ENCODE peak calls at places on chromosomes 5 and 9, in eight cellular contexts. One of them, this sample, is unnamed.

GRCh38 chr9:26748449-26749058 is 144.0 kb downstream of the CAAP1 start:
- DNase-seq in stimulated activated CD4-positive, alpha-beta T cell treated with anti-CD3 and anti-CD28 coated beads, TNF-alpha, amount 100 ng/mL, for 4 hours: no peak
- DNase-seq in GDM1: no peak
- DNase-seq in mesendoderm: no peak
- DNase-seq in iris pigment epithelial cell: no peak
- DNase-seq in AG09319: no peak
- DNase-seq in NCI-H2029: no peak
- DNase-seq in activated CD8-positive, alpha-beta memory T cell treated with anti-CD3 and anti-CD28 coated beads for 48 hours: no peak
- DNase-seq in this sample: no peak

GRCh38 chr9:33813712-33814641 is 3.0 kb upstream of the UBE2R2 start:
- DNase-seq in AG09319: no peak
- DNase-seq in iris pigment epithelial cell: peak; percentile 78
- DNase-seq in GDM1: no peak
- DNase-seq in NCI-H2029: peak; percentile 49
- DNase-seq in activated CD8-positive, alpha-beta memory T cell treated with anti-CD3 and anti-CD28 coated beads for 48 hours: no peak
- DNase-seq in stimulated activated CD4-positive, alpha-beta T cell treated with anti-CD3 and anti-CD28 coated beads, TNF-alpha, amount 100 ng/mL, for 4 hours: no peak
- DNase-seq in mesendoderm: peak; percentile 31
- DNase-seq in this sample: no peak

GRCh38 chr5:73120222-73121108 is at the start of gene TMEM171:
- DNase-seq in AG09319: peak; percentile 2
- DNase-seq in NCI-H2029: peak; percentile 34
- DNase-seq in stimulated activated CD4-positive, alpha-beta T cell treated with anti-CD3 and anti-CD28 coated beads, TNF-alpha, amount 100 ng/mL, for 4 hours: no peak
- DNase-seq in activated CD8-positive, alpha-beta memory T cell treated with anti-CD3 and anti-CD28 coated beads for 48 hours: no peak
- DNase-seq in iris pigment epithelial cell: peak; percentile 39
- DNase-seq in GDM1: no peak
- DNase-seq in mesendoderm: peak; percentile 66
- DNase-seq in this sample: no peak

GRCh38 chr5:72633649-72634048 is 126.4 kb upstream of the ZNF366 start:
- DNase-seq in stimulated activated CD4-positive, alpha-beta T cell treated with anti-CD3 and anti-CD28 coated beads, TNF-alpha, amount 100 ng/mL, for 4 hours: no peak
- DNase-seq in activated CD8-positive, alpha-beta memory T cell treated with anti-CD3 and anti-CD28 coated beads for 48 hours: no peak
- DNase-seq in GDM1: no peak
- DNase-seq in AG09319: no peak
- DNase-seq in mesendoderm: no peak
- DNase-seq in iris pigment epithelial cell: peak; percentile 33
- DNase-seq in NCI-H2029: no peak
- DNase-seq in this sample: no peak

GRCh38 chr9:7008411-7008810 is 250.6 kb downstream of the KDM4C start:
- DNase-seq in iris pigment epithelial cell: no peak
- DNase-seq in mesendoderm: no peak
- DNase-seq in GDM1: no peak
- DNase-seq in NCI-H2029: no peak
- DNase-seq in AG09319: no peak
- DNase-seq in stimulated activated CD4-positive, alpha-beta T cell treated with anti-CD3 and anti-CD28 coated beads, TNF-alpha, amount 100 ng/mL, for 4 hours: no peak
- DNase-seq in activated CD8-positive, alpha-beta memory T cell treated with anti-CD3 and anti-CD28 coated beads for 48 hours: no peak
- DNase-seq in this sample: no peak

GRCh38 chr9:132638240-132638639 is 31.5 kb downstream of the DDX31 start:
- DNase-seq in NCI-H2029: no peak
- DNase-seq in AG09319: peak; percentile 10
- DNase-seq in activated CD8-positive, alpha-beta memory T cell treated with anti-CD3 and anti-CD28 coated beads for 48 hours: no peak
- DNase-seq in mesendoderm: no peak
- DNase-seq in GDM1: no peak
- DNase-seq in iris pigment epithelial cell: peak; percentile 68
- DNase-seq in stimulated activated CD4-positive, alpha-beta T cell treated with anti-CD3 and anti-CD28 coated beads, TNF-alpha, amount 100 ng/mL, for 4 hours: no peak
- DNase-seq in this sample: no peak

GRCh38 chr5:102531506-102531905 is 32.7 kb upstream of the SLCO6A1 start:
- DNase-seq in activated CD8-positive, alpha-beta memory T cell treated with anti-CD3 and anti-CD28 coated beads for 48 hours: no peak
- DNase-seq in NCI-H2029: no peak
- DNase-seq in stimulated activated CD4-positive, alpha-beta T cell treated with anti-CD3 and anti-CD28 coated beads, TNF-alpha, amount 100 ng/mL, for 4 hours: no peak
- DNase-seq in GDM1: no peak
- DNase-seq in mesendoderm: no peak
- DNase-seq in iris pigment epithelial cell: no peak
- DNase-seq in AG09319: no peak
- DNase-seq in this sample: no peak

GRCh38 chr5:39080597-39081204 is 6.5 kb upstream of the RICTOR start:
- DNase-seq in NCI-H2029: peak; percentile 28
- DNase-seq in iris pigment epithelial cell: peak; percentile 88
- DNase-seq in stimulated activated CD4-positive, alpha-beta T cell treated with anti-CD3 and anti-CD28 coated beads, TNF-alpha, amount 100 ng/mL, for 4 hours: no peak
- DNase-seq in mesendoderm: peak; percentile 75
- DNase-seq in GDM1: peak; percentile 28
- DNase-seq in activated CD8-positive, alpha-beta memory T cell treated with anti-CD3 and anti-CD28 coated beads for 48 hours: no peak
- DNase-seq in AG09319: no peak
- DNase-seq in this sample: peak; percentile 38

GRCh38 chr5:10149911-10150310 is 99.8 kb downstream of the ATPSCKMT start:
- DNase-seq in mesendoderm: no peak
- DNase-seq in NCI-H2029: no peak
- DNase-seq in activated CD8-positive, alpha-beta memory T cell treated with anti-CD3 and anti-CD28 coated beads for 48 hours: no peak
- DNase-seq in iris pigment epithelial cell: no peak
- DNase-seq in AG09319: no peak
- DNase-seq in stimulated activated CD4-positive, alpha-beta T cell treated with anti-CD3 and anti-CD28 coated beads, TNF-alpha, amount 100 ng/mL, for 4 hours: no peak
- DNase-seq in GDM1: no peak
- DNase-seq in this sample: no peak

GRCh38 chr9:34522971-34523797 is at the start of gene ENHO:
- DNase-seq in mesendoderm: peak; percentile 94
- DNase-seq in AG09319: peak; percentile 55
- DNase-seq in iris pigment epithelial cell: peak; percentile 84
- DNase-seq in GDM1: peak; percentile 90
- DNase-seq in NCI-H2029: peak; percentile 85
- DNase-seq in stimulated activated CD4-positive, alpha-beta T cell treated with anti-CD3 and anti-CD28 coated beads, TNF-alpha, amount 100 ng/mL, for 4 hours: peak; percentile 80
- DNase-seq in activated CD8-positive, alpha-beta memory T cell treated with anti-CD3 and anti-CD28 coated beads for 48 hours: peak; percentile 84
- DNase-seq in this sample: peak; percentile 20

GRCh38 chr5:68725905-68726683 is 367.7 kb upstream of the SLC30A5 start:
- DNase-seq in stimulated activated CD4-positive, alpha-beta T cell treated with anti-CD3 and anti-CD28 coated beads, TNF-alpha, amount 100 ng/mL, for 4 hours: no peak
- DNase-seq in GDM1: no peak
- DNase-seq in activated CD8-positive, alpha-beta memory T cell treated with anti-CD3 and anti-CD28 coated beads for 48 hours: no peak
- DNase-seq in NCI-H2029: no peak
- DNase-seq in mesendoderm: no peak
- DNase-seq in iris pigment epithelial cell: no peak
- DNase-seq in AG09319: no peak
- DNase-seq in this sample: no peak

GRCh38 chr9:76396597-76396996 is 2.4 kb upstream of the RFK start:
- DNase-seq in iris pigment epithelial cell: no peak
- DNase-seq in NCI-H2029: no peak
- DNase-seq in mesendoderm: no peak
- DNase-seq in activated CD8-positive, alpha-beta memory T cell treated with anti-CD3 and anti-CD28 coated beads for 48 hours: no peak
- DNase-seq in GDM1: no peak
- DNase-seq in stimulated activated CD4-positive, alpha-beta T cell treated with anti-CD3 and anti-CD28 coated beads, TNF-alpha, amount 100 ng/mL, for 4 hours: no peak
- DNase-seq in AG09319: no peak
- DNase-seq in this sample: no peak